ENCODE peak calls at places on chromosomes 3 and 15, in eight cellular contexts. V is ovary, Y is A549, R is HepG2, G is heart left ventricle, H is GM12892, B is Peyer's patch, U is HCT116. T is an unnamed sample.
A peak's percentile ranks its signal among the peaks of the same experiment; 100 is the strongest.

GRCh38 chr15:41969851-41970431 is 2.4 kb downstream of the EHD4 start:
- DNase-seq in V (no peak), H (no peak), G (no peak), U (no peak), B (peak; percentile 31), Y (no peak), R (no peak), T (no peak)

GRCh38 chr3:55620361-55621025 is 133.4 kb upstream of the WNT5A start:
- DNase-seq in H (no peak), R (no peak), G (no peak), V (no peak), Y (no peak), B (no peak), U (no peak), T (no peak)

GRCh38 chr3:48565591-48566400 is 2.2 kb upstream of the UCN2 start:
- DNase-seq in V (no peak), H (no peak), G (no peak), Y (peak; percentile 48), U (peak; percentile 21), R (no peak), B (no peak), T (peak; percentile 90)

GRCh38 chr3:156474560-156475389 is 80.1 kb downstream of the SSR3 start:
- DNase-seq in B (no peak), U (no peak), H (no peak), G (no peak), Y (peak; percentile 6), V (no peak), R (no peak), T (no peak)

GRCh38 chr3:45473841-45474240 is 85.5 kb downstream of the LARS2 start:
- DNase-seq in Y (no peak), V (no peak), U (no peak), G (no peak), B (no peak), R (no peak), H (no peak), T (no peak)

GRCh38 chr3:52196977-52197376 is 983 bp upstream of the ALAS1 start:
- DNase-seq in B (no peak), R (no peak), V (no peak), H (no peak), Y (no peak), G (peak; percentile 52), U (no peak), T (no peak)

GRCh38 chr15:86653344-86654192 is 573.9 kb downstream of the AGBL1 start:
- DNase-seq in H (no peak), V (no peak), G (no peak), Y (no peak), U (no peak), R (no peak), B (no peak), T (no peak)

GRCh38 chr3:59321881-59322540 is 272.2 kb upstream of the CFAP20DC start:
- DNase-seq in G (no peak), U (no peak), Y (no peak), V (no peak), R (no peak), H (no peak), B (no peak), T (no peak)

GRCh38 chr15:63061971-63062370 is 19.4 kb downstream of the TPM1 start:
- DNase-seq in R (no peak), V (no peak), H (no peak), U (no peak), Y (no peak), B (no peak), G (no peak), T (no peak)

GRCh38 chr15:63065262-63066234 is 23.0 kb downstream of the TPM1 start:
- DNase-seq in R (no peak), H (no peak), B (no peak), Y (no peak), V (no peak), U (no peak), G (no peak), T (no peak)

GRCh38 chr15:63063877-63064409 is 21.4 kb downstream of the TPM1 start:
- DNase-seq in U (no peak), Y (no peak), B (no peak), V (no peak), H (no peak), R (no peak), G (no peak), T (no peak)

GRCh38 chr15:63060699-63061098 is 18.2 kb downstream of the TPM1 start:
- DNase-seq in R (no peak), Y (no peak), V (no peak), H (no peak), U (no peak), B (no peak), G (no peak), T (no peak)

GRCh38 chr15:63063164-63063756 is 20.7 kb downstream of the TPM1 start:
- DNase-seq in V (no peak), H (no peak), G (no peak), U (no peak), Y (no peak), R (no peak), B (no peak), T (no peak)
- TF ChIP-seq POLR2A in V (no peak), H (no peak), G (no peak), U (no peak), Y (no peak), R (no peak), B (no peak), T (no peak)

GRCh38 chr15:101318147-101318809 is 23.2 kb upstream of the SNRPA1 start:
- DNase-seq in U (no peak), V (no peak), B (no peak), G (no peak), Y (no peak), R (no peak), H (no peak), T (no peak)

GRCh38 chr15:101316529-101316928 is 21.5 kb upstream of the SNRPA1 start:
- DNase-seq in Y (no peak), B (no peak), U (no peak), R (no peak), V (no peak), H (no peak), G (no peak), T (no peak)

GRCh38 chr15:101320501-101321052 is 25.5 kb upstream of the SNRPA1 start:
- DNase-seq in G (peak; percentile 50), Y (no peak), R (no peak), V (no peak), U (no peak), H (no peak), B (no peak), T (no peak)

GRCh38 chr15:101317473-101317872 is 22.4 kb upstream of the SNRPA1 start:
- DNase-seq in U (no peak), H (no peak), B (no peak), Y (no peak), R (no peak), G (no peak), V (no peak), T (no peak)

GRCh38 chr15:101318810-101319200 is 23.8 kb upstream of the SNRPA1 start:
- DNase-seq in H (no peak), Y (no peak), G (no peak), V (no peak), R (no peak), U (no peak), B (no peak), T (no peak)
- TF ChIP-seq POLR2A in H (no peak), Y (no peak), G (no peak), V (no peak), R (no peak), U (no peak), B (no peak), T (no peak)

DNA sequence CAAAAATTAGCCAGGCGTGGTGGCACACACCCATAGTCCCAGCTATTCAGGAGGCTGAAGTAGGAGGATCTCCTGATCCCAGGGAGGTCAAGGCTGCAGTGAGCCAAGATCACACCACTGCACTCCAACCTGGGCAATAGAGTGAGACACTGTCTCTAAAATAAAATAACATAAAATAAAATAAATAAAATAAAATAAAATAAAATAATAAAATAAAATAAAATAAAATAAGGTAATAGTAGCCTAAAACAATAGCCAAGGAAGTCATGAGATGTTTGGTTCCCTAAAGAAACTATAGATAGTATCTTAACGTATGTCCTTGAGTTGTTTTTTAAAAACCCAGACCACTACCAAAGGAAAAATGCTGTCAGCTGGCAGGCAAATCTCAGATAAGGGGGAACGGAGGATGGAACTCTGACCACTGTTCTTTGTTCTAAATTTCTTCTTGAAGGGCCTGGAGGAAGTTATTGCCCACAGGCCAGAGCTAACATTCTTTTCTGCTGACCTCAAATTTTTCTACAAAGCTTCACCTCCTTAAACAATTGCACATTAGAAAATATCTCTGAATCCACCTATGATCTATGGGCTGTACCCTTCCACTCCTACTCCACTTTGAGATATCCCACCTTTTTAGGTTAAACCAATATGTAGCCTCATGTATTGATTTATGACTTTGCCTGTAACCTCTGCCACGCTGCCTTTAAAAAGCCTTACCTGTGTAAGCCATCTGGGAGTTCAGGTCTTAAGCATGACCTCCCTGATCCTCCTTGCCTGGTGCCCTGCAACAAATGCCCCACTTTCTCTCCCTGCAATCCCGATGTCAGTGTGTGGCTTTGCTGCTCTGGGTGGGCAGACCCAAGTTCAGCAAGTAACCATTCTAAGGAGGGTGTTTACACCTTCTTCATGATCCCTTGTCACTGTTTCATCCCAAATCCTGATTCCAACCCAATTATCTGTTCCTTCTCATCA is 126.2 kb upstream of the BHLHE40 start:
- DNase-seq in H (no peak), V (no peak), Y (no peak), G (no peak), R (no peak), U (no peak), B (no peak), T (no peak)
- TF ChIP-seq POLR2A in H (no peak), V (no peak), Y (no peak), G (no peak), R (no peak), U (no peak), B (no peak), T (no peak)

GRCh38 chr3:38454884-38455638 is 1.4 kb downstream of the ACVR2B start:
- DNase-seq in G (peak; percentile 73), H (peak; percentile 43), R (peak; percentile 81), Y (peak; percentile 82), B (peak; percentile 34), V (peak; percentile 88), U (no peak), T (peak; percentile 75)

GRCh38 chr3:38453075-38453913 is at the start of gene ACVR2B:
- DNase-seq in H (peak; percentile 76), U (peak; percentile 54), R (peak; percentile 65), B (peak; percentile 78), G (peak; percentile 87), V (peak; percentile 94), Y (peak; percentile 81), T (peak; percentile 84)

GRCh38 chr3:38453914-38454178 is 156 bp downstream of the ACVR2B start:
- DNase-seq in B (no peak), Y (no peak), H (no peak), U (no peak), G (no peak), V (no peak), R (no peak), T (no peak)

GRCh38 chr3:38455639-38456430 is 2.1 kb downstream of the ACVR2B start:
- DNase-seq in H (no peak), U (no peak), V (peak; percentile 69), Y (no peak), G (peak; percentile 35), R (no peak), B (no peak), T (no peak)

DNA sequence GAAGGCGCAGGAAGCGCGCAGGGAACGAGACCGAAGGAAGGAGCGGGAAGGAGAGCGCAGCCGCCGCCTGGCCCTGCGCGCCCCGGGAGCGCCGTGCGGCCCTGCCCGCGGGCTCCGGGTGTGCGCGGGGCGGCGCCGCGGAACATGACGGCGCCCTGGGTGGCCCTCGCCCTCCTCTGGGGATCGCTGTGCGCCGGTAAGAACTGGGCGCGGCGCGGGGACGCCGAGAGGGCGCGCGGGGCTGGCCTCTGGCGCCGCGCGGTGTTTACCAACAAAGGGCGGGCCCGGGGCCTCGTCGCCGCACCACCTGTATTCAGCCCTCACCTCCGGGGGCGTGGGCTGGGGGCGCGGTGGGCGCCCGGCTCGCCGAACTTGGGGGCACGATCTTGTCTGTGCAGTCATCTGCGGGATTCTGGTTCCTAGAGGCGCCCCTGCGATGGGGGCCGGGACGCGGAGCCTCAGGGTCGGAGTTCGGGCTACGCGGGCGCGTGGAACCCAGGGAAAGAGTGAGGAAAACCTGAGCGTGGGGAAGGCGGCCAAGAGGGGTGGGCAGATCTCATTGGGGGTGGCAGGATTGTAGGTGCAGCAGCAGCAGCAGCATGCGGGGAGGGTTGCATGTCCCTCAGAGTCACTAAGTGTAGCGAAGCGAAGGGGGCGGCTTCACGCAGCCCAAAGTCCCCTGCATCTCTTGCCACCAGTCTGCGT is 641 bp downstream of the ACVR2B start:
- DNase-seq in R (no peak), U (no peak), H (peak; percentile 52), B (no peak), G (peak; percentile 36), V (peak; percentile 69), Y (peak; percentile 33), T (peak; percentile 50)
- TF ChIP-seq POLR2A in R (peak; percentile 6), U (peak; percentile 40), H (peak; percentile 35), B (peak; percentile 41), G (no peak), V (no peak), Y (peak; percentile 2), T (no peak)